ENCODE peak calls at places on chromosomes 12 and 14, in eight cellular contexts. I is progenitor cell of endocrine pancreas; C is epithelial cell of esophagus; L is HCT116; E is CD4-positive, alpha-beta T cell; R is fibroblast of villous mesenchyme; H is activated B cell treated with CpG ODN at 0.5 μM for 24 hours; Q is Calu3. B is an unnamed sample.

GRCh38 chr12:68538722-68539614 is 71.7 kb upstream of the RAP1B start:
- DNase-seq in I (no peak), C (no peak), L (no peak), E (peak; percentile 39), R (no peak), H (no peak), Q (no peak), B (no peak)

GRCh38 chr12:25438638-25439037 is 114.4 kb downstream of the LMNTD1 start:
- DNase-seq in I (no peak), C (no peak), L (no peak), E (no peak), R (peak; percentile 14), H (no peak), Q (no peak), B (no peak)

GRCh38 chr14:61593330-61593729 is 102.0 kb upstream of the HIF1A start:
- DNase-seq in I (no peak), C (no peak), L (no peak), E (no peak), R (no peak), H (no peak), Q (no peak), B (no peak)

GRCh38 chr12:128259556-128260070 is 7.4 kb upstream of the TMEM132C start:
- DNase-seq in I (peak; percentile 35), C (no peak), L (no peak), E (no peak), R (peak; percentile 2), H (no peak), Q (no peak), B (no peak)

GRCh38 chr12:34397591-34398365 is 375.5 kb downstream of the ALG10 start:
- DNase-seq in I (peak; percentile 6), C (no peak), L (no peak), E (no peak), R (no peak), H (peak; percentile 7), Q (no peak), B (peak; percentile 51)

GRCh38 chr14:87698496-87698895 is 294.5 kb downstream of the GALC start:
- DNase-seq in I (no peak), C (peak; percentile 32), L (no peak), E (no peak), R (no peak), H (no peak), Q (no peak), B (no peak)

GRCh38 chr14:79493081-79493652 is 718.1 kb downstream of the DIO2 start:
- DNase-seq in I (no peak), C (no peak), L (no peak), E (no peak), R (no peak), H (no peak), Q (no peak), B (no peak)

GRCh38 chr14:76768201-76768656 is 7.0 kb downstream of the VASH1 start:
- DNase-seq in I (no peak), C (no peak), L (no peak), E (peak; percentile 54), R (no peak), H (no peak), Q (no peak), B (peak; percentile 52)

GRCh38 chr12:6635856-6636521 is at the start of gene LPAR5:
- DNase-seq in I (no peak), C (peak; percentile 89), L (peak; percentile 32), E (no peak), R (peak; percentile 29), H (peak; percentile 61), Q (peak; percentile 70), B (no peak)

GRCh38 chr12:52628111-52628507 is 9.8 kb upstream of the KRT73 start:
- DNase-seq in I (no peak), C (no peak), L (no peak), E (no peak), R (no peak), H (no peak), Q (no peak), B (peak; percentile 50)

GRCh38 chr12:89707992-89708792 is 446 bp downstream of the ATP2B1 start:
- DNase-seq in I (peak; percentile 21), C (peak; percentile 31), L (no peak), E (peak; percentile 25), R (no peak), H (peak; percentile 58), Q (peak; percentile 31), B (peak; percentile 71)

GRCh38 chr12:113359939-113360748 is 1.8 kb downstream of the PLBD2 start:
- DNase-seq in I (no peak), C (no peak), L (no peak), E (no peak), R (peak; percentile 6), H (no peak), Q (no peak), B (no peak)
- TF ChIP-seq CTCF in I (peak; percentile 13), C (no peak), L (peak; percentile 33), E (no peak), R (peak; percentile 23), H (no peak), Q (no peak), B (no peak)

GRCh38 chr14:89251066-89251465 is 166.0 kb downstream of the FOXN3 start:
- DNase-seq in I (no peak), C (peak; percentile 58), L (no peak), E (no peak), R (peak; percentile 23), H (no peak), Q (no peak), B (no peak)
- TF ChIP-seq CTCF in I (no peak), C (no peak), L (no peak), E (no peak), R (no peak), H (no peak), Q (no peak), B (no peak)

DNA sequence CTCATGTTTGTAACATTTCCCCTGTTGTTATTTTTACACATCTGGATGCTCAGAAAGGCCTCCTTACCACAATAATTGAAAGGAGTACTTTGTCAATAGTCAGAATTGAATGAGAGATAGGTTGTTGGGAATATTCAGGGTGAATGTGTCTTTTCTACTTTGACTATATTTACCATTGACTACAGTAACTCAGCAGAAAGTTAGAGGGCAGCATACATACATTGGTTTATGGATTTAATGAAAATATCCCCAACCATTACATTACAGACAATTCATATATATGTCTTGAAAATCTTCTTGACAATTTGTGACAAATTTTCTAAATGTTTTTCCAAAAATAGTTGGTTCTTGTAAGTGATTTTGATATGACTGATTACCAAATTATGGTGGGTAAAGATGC is 97.7 kb downstream of the NTS start:
- DNase-seq in I (no peak), C (peak; percentile 8), L (no peak), E (no peak), R (no peak), H (no peak), Q (no peak), B (no peak)
- TF ChIP-seq CTCF in I (no peak), C (peak; percentile 21), L (peak; percentile 39), E (no peak), R (no peak), H (no peak), Q (no peak), B (no peak)

DNA sequence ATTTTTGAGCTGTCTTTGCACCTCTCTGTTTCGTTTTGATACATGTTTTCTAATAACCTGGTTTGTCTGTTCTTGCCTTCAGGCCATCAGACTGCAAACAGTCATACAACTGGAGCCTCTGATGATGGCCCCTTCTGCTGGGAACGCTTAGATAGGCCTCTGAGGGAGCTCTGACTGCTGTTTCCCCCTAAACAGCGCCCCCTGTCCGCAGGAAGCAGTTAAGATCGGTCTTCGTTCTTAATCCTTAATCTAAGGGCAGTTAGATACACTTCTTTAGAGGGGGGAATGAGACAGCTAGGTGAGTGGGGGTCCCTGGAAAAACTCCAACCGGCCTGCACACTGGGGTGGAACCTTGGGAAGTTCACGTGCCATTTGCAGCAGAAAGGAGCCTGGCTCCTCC is 1338.8 kb upstream of the SEL1L start:
- DNase-seq in I (no peak), C (peak; percentile 15), L (no peak), E (no peak), R (no peak), H (no peak), Q (no peak), B (no peak)
- TF ChIP-seq CTCF in I (peak; percentile 48), C (peak; percentile 34), L (peak; percentile 10), E (no peak), R (no peak), H (no peak), Q (no peak), B (peak; percentile 58)

DNA sequence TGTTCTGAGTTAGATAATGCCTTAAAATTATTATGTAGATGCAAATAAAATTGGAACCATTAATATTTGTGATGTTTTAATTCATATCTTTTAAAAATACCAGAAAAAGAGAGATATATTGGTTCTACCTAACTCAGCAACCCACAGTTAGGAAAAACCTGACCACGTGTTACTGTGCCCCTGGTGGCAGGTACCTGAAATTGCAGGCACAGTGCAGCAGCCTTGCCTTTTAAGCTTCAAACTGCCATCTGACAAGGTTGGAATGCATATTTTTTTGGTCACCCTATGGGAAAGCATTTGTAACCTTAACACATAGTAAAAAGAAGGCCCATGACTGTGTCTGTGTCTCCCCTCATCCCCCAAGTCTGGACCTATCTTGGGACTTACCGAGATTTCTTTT is 109.4 kb upstream of the NOS1 start:
- DNase-seq in I (no peak), C (no peak), L (no peak), E (no peak), R (no peak), H (no peak), Q (no peak), B (no peak)
- TF ChIP-seq CTCF in I (peak; percentile 43), C (peak; percentile 11), L (peak; percentile 83), E (no peak), R (peak; percentile 13), H (no peak), Q (peak; percentile 58), B (peak; percentile 74)

B was measured in type B pancreatic cell.